ENCODE peak calls at places on chromosomes 13 and 19, in five cellular contexts. D, U, X, S and E are unnamed samples.
A peak's percentile ranks its signal among the peaks of the same experiment; 100 is the strongest.

GRCh38 chr19:35006342-35006998 is 6.3 kb downstream of the GRAMD1A start:
- DNase-seq in D (no peak), U (no peak), X (no peak), S (no peak), E (no peak)

GRCh38 chr19:39351537-39352037 is 9.4 kb downstream of the SAMD4B start:
- DNase-seq in D (no peak), U (no peak), X (no peak), S (no peak), E (no peak)

GRCh38 chr19:55078996-55079395 is 3.3 kb downstream of the EPS8L1 start:
- DNase-seq in D (no peak), U (no peak), X (no peak), S (no peak), E (no peak)

GRCh38 chr13:22256111-22256639 is 585.3 kb downstream of the FGF9 start:
- DNase-seq in D (no peak), U (no peak), X (no peak), S (no peak), E (no peak)

GRCh38 chr19:17806945-17807344 is 12.0 kb downstream of the B3GNT3 start:
- DNase-seq in D (no peak), U (no peak), X (no peak), S (no peak), E (no peak)

GRCh38 chr13:37068962-37069361 is 9.5 kb upstream of the SUPT20H start:
- DNase-seq in D (no peak), U (no peak), X (no peak), S (no peak), E (no peak)

GRCh38 chr13:68369739-68370138 is 1139.6 kb upstream of the PCDH9 start:
- DNase-seq in D (no peak), U (no peak), X (peak; percentile 72), S (no peak), E (no peak)

GRCh38 chr13:113973218-113974164 is at the start of gene C13orf46:
- DNase-seq in D (no peak), U (no peak), X (no peak), S (no peak), E (no peak)

GRCh38 chr19:54017266-54017665 is 25.8 kb downstream of the CACNG6 start:
- DNase-seq in D (no peak), U (no peak), X (no peak), S (no peak), E (no peak)

GRCh38 chr13:30690282-30691188 is 44.8 kb upstream of the ALOX5AP start:
- DNase-seq in D (no peak), U (peak; percentile 85), X (no peak), S (peak; percentile 82), E (peak; percentile 77)

GRCh38 chr13:98478134-98479129 is 98.5 kb downstream of the STK24 start:
- DNase-seq in D (no peak), U (no peak), X (no peak), S (no peak), E (no peak)

GRCh38 chr19:57706346-57706745 is 2.7 kb downstream of the ZNF154 start:
- DNase-seq in D (no peak), U (no peak), X (no peak), S (no peak), E (no peak)

GRCh38 chr13:110646442-110647364 is 31.4 kb downstream of the NAXD start:
- DNase-seq in D (no peak), U (no peak), X (no peak), S (no peak), E (no peak)

GRCh38 chr13:92224052-92224821 is 825.8 kb downstream of the GPC5 start:
- DNase-seq in D (no peak), U (peak; percentile 4), X (no peak), S (no peak), E (no peak)